ENCODE peak calls at places on chromosomes 4 and X, in nine cellular contexts. K is uterus, X is spleen, L is transverse colon, F is body of pancreas, J is lower leg skin, S is H1, E is IMR-90, G is prostate gland. C is an unnamed sample.
A peak's percentile ranks its signal among the peaks of the same experiment; 100 is the strongest.

GRCh38 chr4:16120720-16121119 is 36.9 kb upstream of the PROM1 start:
- DNase-seq in F (no peak), L (no peak), G (no peak), J (no peak), S (no peak), K (no peak), E (peak; percentile 1), X (no peak), C (no peak)

GRCh38 chr4:56786955-56787354 is 34.5 kb downstream of the SPINK2 start:
- DNase-seq in L (peak; percentile 62), K (peak; percentile 56), J (no peak), G (no peak), E (peak; percentile 96), F (peak; percentile 16), X (no peak), S (no peak), C (no peak)

GRCh38 chr4:98601719-98602118 is 56.7 kb downstream of the TSPAN5 start:
- DNase-seq in E (no peak), G (no peak), L (no peak), J (no peak), S (no peak), K (no peak), F (no peak), X (no peak), C (no peak)

GRCh38 chrX:46554942-46555341 is 9.7 kb upstream of the ZNF674 start:
- DNase-seq in F (no peak), G (no peak), L (no peak), J (no peak), S (no peak), X (no peak), E (peak; percentile 58), K (no peak), C (no peak)

GRCh38 chr4:3250956-3251690 is 2.2 kb downstream of the MSANTD1 start:
- DNase-seq in K (peak; percentile 11), X (peak; percentile 41), G (no peak), L (no peak), S (no peak), E (no peak), J (no peak), F (peak; percentile 11), C (peak; percentile 92)

GRCh38 chr4:24747234-24747975 is 48.0 kb upstream of the SOD3 start:
- DNase-seq in G (no peak), F (no peak), K (no peak), L (no peak), X (no peak), S (no peak), J (no peak), E (no peak), C (no peak)

GRCh38 chr4:138975225-138975624 is 40.4 kb upstream of the NOCT start:
- DNase-seq in S (peak; percentile 53), E (no peak), X (no peak), K (no peak), J (no peak), L (no peak), F (no peak), G (no peak), C (no peak)

GRCh38 chr4:3009422-3009821 is 46.1 kb downstream of the GRK4 start:
- DNase-seq in J (no peak), S (no peak), K (no peak), E (no peak), X (no peak), G (no peak), F (no peak), L (no peak), C (no peak)

GRCh38 chr4:4462970-4463369 is 76.1 kb downstream of the NSG1 start:
- DNase-seq in F (no peak), E (peak; percentile 27), J (no peak), K (no peak), L (no peak), X (no peak), S (no peak), G (no peak), C (no peak)

GRCh38 chrX:7925867-7926472 is 1.2 kb downstream of the PNPLA4 start:
- DNase-seq in F (peak; percentile 42), J (peak; percentile 26), K (peak; percentile 20), E (peak; percentile 63), S (peak; percentile 46), L (peak; percentile 64), G (peak; percentile 12), X (peak; percentile 82), C (peak; percentile 38)

GRCh38 chr4:17562157-17562556 is 14.8 kb upstream of the LAP3 start:
- DNase-seq in F (no peak), G (no peak), X (no peak), L (no peak), K (no peak), J (no peak), S (no peak), E (no peak), C (no peak)

GRCh38 chr4:25069014-25069413 is 38.3 kb upstream of the LGI2 start:
- DNase-seq in G (no peak), X (no peak), J (no peak), S (no peak), L (no peak), E (no peak), K (no peak), F (no peak), C (no peak)

GRCh38 chrX:47611926-47612325 is 7.7 kb downstream of the SYN1 start:
- DNase-seq in F (no peak), S (no peak), J (no peak), K (no peak), X (no peak), G (no peak), L (no peak), E (no peak), C (no peak)

GRCh38 chrX:126165721-126166401 is at the start of gene DCAF12L2:
- DNase-seq in G (no peak), X (peak; percentile 70), L (no peak), J (no peak), S (peak; percentile 46), F (no peak), E (no peak), K (no peak), C (no peak)

GRCh38 chr4:121951570-121952110 is at the start of gene TRPC3:
- DNase-seq in X (peak; percentile 85), G (no peak), L (peak; percentile 17), F (no peak), J (no peak), K (no peak), E (peak; percentile 25), S (peak; percentile 72), C (peak; percentile 20)

DNA sequence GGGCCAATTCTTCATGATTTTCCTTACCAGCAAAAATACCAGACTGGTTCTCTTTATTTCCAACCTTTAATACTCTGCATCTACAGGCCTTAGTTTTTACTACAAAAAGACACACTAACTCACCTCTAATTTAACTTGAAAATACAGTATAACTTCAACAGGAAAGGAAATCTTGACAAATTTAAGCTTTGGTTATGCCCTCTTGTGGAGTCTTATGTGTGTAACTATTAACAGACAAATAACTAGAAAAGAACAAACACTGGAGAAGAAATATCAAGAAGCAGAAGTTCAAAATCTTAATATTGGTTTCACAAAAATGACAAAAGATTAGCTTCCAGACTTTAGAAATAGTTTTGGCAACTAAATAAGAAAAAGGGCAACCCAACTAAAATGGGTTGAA is 33.0 kb downstream of the PPA2 start:
- DNase-seq in F (no peak), G (no peak), J (no peak), L (no peak), S (no peak), X (no peak), K (no peak), E (no peak), C (no peak)
- TF ChIP-seq CTCF in F (no peak), G (no peak), J (no peak), L (no peak), S (no peak), X (no peak), K (no peak), E (peak; percentile 15), C (no peak)

DNA sequence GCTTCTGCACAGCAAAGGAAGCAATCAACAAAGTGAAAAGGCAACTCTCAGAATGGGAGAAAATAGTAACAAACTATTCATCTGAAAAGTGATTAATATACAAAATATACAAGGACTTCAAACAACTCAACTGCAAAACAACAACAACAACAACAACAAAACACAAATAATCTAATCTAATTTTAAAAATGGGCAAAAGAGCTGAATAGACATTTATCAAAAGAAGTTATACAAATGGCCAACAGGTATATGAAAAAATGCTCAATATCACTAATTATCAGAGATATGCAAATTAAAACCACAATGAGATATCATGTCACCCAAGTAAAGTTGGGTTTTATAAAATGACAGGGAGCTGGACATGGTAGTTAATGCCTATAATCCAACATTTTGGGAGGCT is 602.8 kb upstream of the DIAPH2 start:
- DNase-seq in J (no peak), S (no peak), K (no peak), L (no peak), X (no peak), F (no peak), G (no peak), E (no peak), C (no peak)
- TF ChIP-seq POLR2A in J (no peak), S (no peak), K (no peak), L (no peak), X (no peak), F (no peak), G (no peak), E (no peak), C (no peak)

DNA sequence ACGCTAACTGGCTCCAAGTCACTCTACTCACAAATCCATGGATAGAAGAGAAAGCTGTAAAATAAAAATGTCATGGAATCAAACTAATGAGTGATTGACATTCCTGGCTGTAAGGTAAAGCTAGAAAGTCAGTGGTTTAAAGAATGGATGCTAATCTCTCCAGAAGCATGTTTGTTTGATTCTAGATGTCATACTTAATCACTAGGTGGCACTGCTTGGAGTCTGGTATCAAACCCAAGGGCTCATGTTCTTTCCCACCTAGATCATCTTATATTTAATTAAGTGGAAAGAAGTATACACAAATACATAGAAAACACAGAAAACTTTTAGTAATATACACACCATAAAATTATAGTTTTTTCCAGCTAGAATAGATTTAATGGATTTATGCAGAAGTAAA is 2666.6 kb downstream of the PCDH7 start:
- DNase-seq in S (no peak), L (no peak), F (no peak), J (no peak), X (no peak), E (no peak), K (no peak), G (no peak), C (no peak)
- TF ChIP-seq CTCF in S (peak; percentile 26), L (no peak), F (no peak), J (no peak), X (no peak), E (no peak), K (no peak), G (no peak), C (peak; percentile 38)

GRCh38 chr4:158003212-158003611 is 169.6 kb downstream of the GASK1B start:
- DNase-seq in S (no peak), J (no peak), K (no peak), G (no peak), E (peak; percentile 10), L (no peak), X (no peak), F (no peak), C (no peak)
- TF ChIP-seq POLR2A in S (no peak), J (no peak), K (no peak), G (no peak), E (no peak), L (no peak), X (no peak), F (no peak), C (no peak)

C was measured in thyroid gland.